ENCODE peak calls at places on chromosomes 16 and 17, in seven cellular contexts. J is fibroblast of lung, L is psoas muscle, S is heart left ventricle, N is neural progenitor cell, C is foreskin fibroblast, Q is PC-9. W is an unnamed sample.

GRCh38 chr17:77602062-77602746 is 356.3 kb upstream of the TNRC6C start:
- DNase-seq in J (peak; percentile 82), Q (no peak), N (no peak), C (peak; percentile 92), S (peak; percentile 90), L (peak; percentile 92), W (no peak)

GRCh38 chr16:4052801-4053662 is 63.2 kb downstream of the ADCY9 start:
- DNase-seq in N (no peak), Q (no peak), L (peak; percentile 92), J (peak; percentile 74), C (peak; percentile 85), S (peak; percentile 85), W (no peak)

GRCh38 chr16:78460428-78460827 is 361.0 kb downstream of the WWOX start:
- DNase-seq in C (no peak), L (no peak), S (no peak), Q (no peak), N (no peak), J (no peak), W (no peak)

GRCh38 chr17:75430159-75430748 is 24.8 kb upstream of the GRB2 start:
- DNase-seq in L (no peak), J (no peak), N (peak; percentile 87), C (no peak), S (no peak), Q (peak; percentile 75), W (no peak)

GRCh38 chr17:72370819-72371218 is 250.0 kb downstream of the SOX9 start:
- DNase-seq in L (no peak), Q (no peak), C (peak; percentile 73), S (no peak), J (peak; percentile 85), N (no peak), W (no peak)

GRCh38 chr17:60231691-60232090 is 81.9 kb downstream of the CA4 start:
- DNase-seq in J (no peak), S (no peak), L (no peak), C (peak; percentile 25), N (peak; percentile 68), Q (no peak), W (no peak)

GRCh38 chr17:10295728-10296343 is 77.0 kb downstream of the MYH13 start:
- DNase-seq in J (peak; percentile 56), L (peak; percentile 74), N (peak; percentile 78), C (no peak), S (peak; percentile 48), Q (peak; percentile 18), W (peak; percentile 40)

GRCh38 chr17:62902573-62903229 is 63.3 kb upstream of the TANC2 start:
- DNase-seq in L (no peak), N (no peak), C (no peak), J (no peak), Q (no peak), S (no peak), W (no peak)

GRCh38 chr17:33686171-33686570 is 393.1 kb upstream of the ASIC2 start:
- DNase-seq in C (no peak), Q (no peak), J (no peak), S (no peak), N (no peak), L (no peak), W (no peak)

DNA sequence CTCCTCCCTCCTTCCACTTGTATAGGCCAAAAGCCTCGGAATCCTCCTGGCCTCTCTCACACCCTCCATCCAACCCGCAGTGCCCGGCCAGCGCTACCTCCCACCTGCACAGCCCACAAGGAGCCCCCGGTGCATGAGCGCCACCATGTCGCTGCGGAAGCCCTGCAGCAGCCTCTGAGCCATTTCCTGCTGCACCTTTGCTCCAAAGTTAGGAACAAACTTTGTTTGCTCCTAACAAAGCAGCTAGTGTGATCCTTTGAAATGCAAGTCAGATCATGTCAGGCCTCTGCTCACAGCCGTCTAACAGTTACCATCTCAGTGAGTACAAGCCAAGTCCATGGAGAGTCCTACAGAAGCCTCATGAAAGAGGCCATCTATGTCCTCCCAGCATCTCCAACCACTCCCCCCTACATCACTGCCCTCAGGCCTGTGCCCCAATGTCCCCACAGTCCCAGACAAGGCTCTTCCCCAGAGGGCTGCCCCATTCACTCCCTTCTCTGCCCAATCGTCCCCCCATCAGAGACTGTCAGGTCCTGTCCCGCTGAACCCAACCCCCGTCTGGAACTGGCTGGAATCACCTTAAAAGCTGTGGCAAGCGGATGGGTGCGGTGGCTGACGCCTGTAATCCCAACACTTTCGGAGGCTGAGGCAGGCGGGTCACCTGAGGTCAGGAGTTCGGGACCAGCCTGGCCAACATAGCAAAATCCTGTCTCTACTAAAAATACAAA is 7.5 kb downstream of the DCAKD start:
- DNase-seq in N (no peak), J (no peak), L (no peak), C (no peak), S (no peak), Q (no peak), W (no peak)
- TF ChIP-seq CTCF in N (no peak), J (no peak), L (no peak), C (no peak), S (no peak), Q (no peak), W (no peak)

GRCh38 chr16:79836129-79836528 is 235.6 kb upstream of the MAF start:
- DNase-seq in S (no peak), C (no peak), N (no peak), J (no peak), Q (no peak), L (no peak), W (no peak)
- TF ChIP-seq CTCF in S (no peak), C (no peak), N (no peak), J (no peak), Q (no peak), L (no peak), W (no peak)

DNA sequence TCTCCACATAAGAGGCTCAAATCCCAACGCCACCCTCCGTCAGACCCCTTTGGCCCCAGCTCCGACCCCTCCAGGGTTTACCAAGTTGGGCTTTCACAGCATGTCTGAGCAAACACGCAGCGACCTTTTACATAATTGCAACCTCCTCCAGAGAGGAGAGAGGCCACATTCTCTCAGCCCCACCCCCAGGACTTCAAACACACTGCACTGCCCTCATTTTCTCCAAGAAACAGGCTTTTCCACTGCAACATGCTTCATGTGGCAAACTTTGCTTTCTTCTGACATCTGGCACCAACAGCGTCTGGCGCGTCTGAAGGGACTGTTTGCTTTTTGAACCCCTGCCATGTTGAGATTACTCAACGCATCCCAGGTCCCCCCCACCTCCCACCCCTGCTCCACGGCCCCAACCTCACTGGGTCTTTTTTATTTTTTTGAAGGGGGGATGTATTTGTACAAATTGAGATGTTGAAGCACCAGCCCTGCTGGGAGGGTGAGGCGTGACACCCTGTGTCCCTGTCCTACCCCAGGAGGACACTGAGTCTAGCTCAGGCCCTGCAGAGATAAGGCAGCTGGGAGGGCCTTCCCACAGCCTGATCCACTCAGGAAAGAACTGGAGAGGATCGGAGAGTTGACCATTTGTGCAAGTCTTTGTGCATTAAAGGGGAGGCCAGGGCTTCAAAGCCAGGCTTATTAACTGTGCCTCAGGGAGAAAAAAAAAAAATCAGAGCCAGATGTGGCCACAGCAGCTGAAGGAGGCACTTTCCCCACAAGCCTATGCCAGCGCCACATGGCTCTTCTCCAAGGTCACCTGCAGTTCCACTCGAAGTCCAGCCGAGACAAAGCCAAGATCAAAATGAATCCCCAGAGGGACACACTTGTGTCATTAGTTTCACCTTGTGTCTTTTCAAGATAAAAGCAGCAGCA is 29.7 kb downstream of the AXIN2 start:
- DNase-seq in N (peak; percentile 60), L (peak; percentile 70), Q (no peak), J (peak; percentile 91), C (peak; percentile 65), S (peak; percentile 51), W (peak; percentile 40)
- TF ChIP-seq CTCF in N (peak; percentile 27), L (no peak), Q (peak; percentile 14), J (peak; percentile 20), C (peak; percentile 38), S (no peak), W (no peak)

GRCh38 chr16:31213877-31214704 is at the start of gene TRIM72:
- DNase-seq in N (no peak), Q (no peak), J (no peak), S (no peak), L (peak; percentile 94), C (no peak), W (no peak)

GRCh38 chr16:31215287-31216115 is 1.4 kb downstream of the PYDC1 start:
- DNase-seq in L (peak; percentile 89), C (peak; percentile 50), Q (peak; percentile 79), S (peak; percentile 61), N (peak; percentile 94), J (peak; percentile 40), W (no peak)

GRCh38 chr16:31216116-31216469 is 842 bp downstream of the PYDC1 start:
- DNase-seq in C (no peak), Q (no peak), L (no peak), J (no peak), N (no peak), S (no peak), W (no peak)

GRCh38 chr16:31213342-31213741 is 577 bp upstream of the TRIM72 start:
- DNase-seq in S (no peak), C (no peak), L (no peak), Q (no peak), N (no peak), J (no peak), W (no peak)

DNA sequence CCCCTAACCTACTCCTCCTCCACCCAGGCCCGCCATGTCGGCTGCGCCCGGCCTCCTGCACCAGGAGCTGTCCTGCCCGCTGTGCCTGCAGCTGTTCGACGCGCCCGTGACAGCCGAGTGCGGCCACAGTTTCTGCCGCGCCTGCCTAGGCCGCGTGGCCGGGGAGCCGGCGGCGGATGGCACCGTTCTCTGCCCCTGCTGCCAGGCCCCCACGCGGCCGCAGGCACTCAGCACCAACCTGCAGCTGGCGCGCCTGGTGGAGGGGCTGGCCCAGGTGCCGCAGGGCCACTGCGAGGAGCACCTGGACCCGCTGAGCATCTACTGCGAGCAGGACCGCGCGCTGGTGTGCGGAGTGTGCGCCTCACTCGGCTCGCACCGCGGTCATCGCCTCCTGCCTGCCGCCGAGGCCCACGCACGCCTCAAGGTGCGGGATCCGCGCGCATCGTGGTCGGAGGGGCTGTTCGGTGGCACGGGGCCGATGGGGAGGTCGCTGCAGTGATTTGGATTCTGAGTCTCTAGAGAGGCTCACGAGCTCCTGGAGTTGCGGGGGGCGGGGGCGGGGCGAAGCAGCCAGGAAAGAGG is 877 bp downstream of the TRIM72 start:
- DNase-seq in L (peak; percentile 65), S (no peak), C (no peak), N (peak; percentile 52), J (no peak), Q (no peak), W (no peak)
- TF ChIP-seq CTCF in L (no peak), S (no peak), C (no peak), N (peak; percentile 14), J (no peak), Q (no peak), W (no peak)

GRCh38 chr17:39700148-39700987 is 504 bp downstream of the ERBB2 start:
- DNase-seq in C (no peak), J (peak; percentile 25), N (peak; percentile 77), S (no peak), L (no peak), Q (peak; percentile 12), W (no peak)
- TF ChIP-seq CTCF in C (no peak), J (no peak), N (peak; percentile 17), S (no peak), L (no peak), Q (no peak), W (no peak)

DNA sequence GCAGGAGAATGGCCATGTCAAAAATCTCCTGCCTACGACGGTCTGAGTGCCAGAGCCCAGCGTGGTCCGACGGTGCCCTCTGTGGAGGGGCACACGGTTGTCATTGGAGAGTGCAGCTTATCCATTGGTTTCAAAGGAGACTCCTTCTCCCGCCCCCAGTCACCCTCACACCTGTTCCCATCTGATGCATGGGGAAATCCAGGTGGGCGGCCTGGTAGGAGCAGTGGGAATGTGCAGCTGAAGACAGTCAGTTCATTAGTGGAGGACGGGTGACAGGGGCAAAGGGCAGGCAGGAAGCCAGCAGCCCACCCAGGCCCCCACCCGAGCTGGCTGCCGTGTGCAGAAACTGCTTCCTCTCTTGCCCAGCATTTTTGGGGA is 162.3 kb downstream of the IRF8 start:
- DNase-seq in J (no peak), S (no peak), Q (no peak), L (no peak), N (no peak), C (no peak), W (no peak)
- TF ChIP-seq CTCF in J (no peak), S (no peak), Q (no peak), L (no peak), N (no peak), C (no peak), W (no peak)

W was measured in omental fat pad.